ENCODE peak calls at places on chromosomes 16 and 17, in four cellular contexts. G is GM12878, H is K562, W is HepG2. Y is an unnamed sample.

GRCh38 chr16:81625544-81626152 is 153.4 kb upstream of the PLCG2 start:
- DNase-seq in G (no peak), H (peak; percentile 50), W (no peak), Y (no peak)

GRCh38 chr16:27699540-27699939 is 149.6 kb downstream of the KATNIP start:
- DNase-seq in G (no peak), H (no peak), W (no peak), Y (no peak)

GRCh38 chr17:66850692-66851091 is 15.8 kb downstream of the CACNG5 start:
- DNase-seq in G (no peak), H (no peak), W (no peak), Y (no peak)

GRCh38 chr16:68893710-68894705 is 50.7 kb downstream of the TANGO6 start:
- DNase-seq in G (no peak), H (no peak), W (peak; percentile 35), Y (peak; percentile 14)

GRCh38 chr17:51682115-51682514 is 421.8 kb downstream of the UTP18 start:
- DNase-seq in G (no peak), H (no peak), W (no peak), Y (no peak)

GRCh38 chr17:45333702-45334092 is 16.9 kb upstream of the MAP3K14 start:
- DNase-seq in G (no peak), H (no peak), W (no peak), Y (no peak)

GRCh38 chr17:73536700-73537680 is 107.3 kb downstream of the SDK2 start:
- DNase-seq in G (no peak), H (no peak), W (no peak), Y (no peak)

GRCh38 chr17:77428020-77428781 is 287.4 kb downstream of the SEC14L1 start:
- DNase-seq in G (no peak), H (no peak), W (no peak), Y (no peak)

GRCh38 chr17:48582750-48583069 is 4.6 kb upstream of the HOXB4 start:
- DNase-seq in G (no peak), H (no peak), W (no peak), Y (no peak)

GRCh38 chr17:66789961-66790421 is 44.9 kb upstream of the CACNG5 start:
- DNase-seq in G (no peak), H (no peak), W (no peak), Y (no peak)

GRCh38 chr16:50603206-50604064 is 55.2 kb downstream of the NKD1 start:
- DNase-seq in G (no peak), H (no peak), W (no peak), Y (no peak)

GRCh38 chr16:3259097-3259496 is 2.7 kb upstream of the MEFV start:
- DNase-seq in G (no peak), H (no peak), W (peak; percentile 61), Y (no peak)

GRCh38 chr16:57950382-57950781 is 20.5 kb downstream of the CNGB1 start:
- DNase-seq in G (no peak), H (no peak), W (no peak), Y (no peak)

GRCh38 chr17:13727441-13728171 is 125.9 kb upstream of the HS3ST3A1 start:
- DNase-seq in G (no peak), H (no peak), W (no peak), Y (no peak)

GRCh38 chr17:57521606-57522435 is 223.3 kb downstream of the CCDC182 start:
- DNase-seq in G (no peak), H (no peak), W (no peak), Y (no peak)

GRCh38 chr17:3732171-3732570 is 8.5 kb downstream of the HASPIN start:
- DNase-seq in G (peak; percentile 60), H (no peak), W (peak; percentile 59), Y (no peak)

GRCh38 chr17:64780096-64781012 is 118.2 kb upstream of the SMURF2 start:
- DNase-seq in G (no peak), H (no peak), W (no peak), Y (no peak)

DNA sequence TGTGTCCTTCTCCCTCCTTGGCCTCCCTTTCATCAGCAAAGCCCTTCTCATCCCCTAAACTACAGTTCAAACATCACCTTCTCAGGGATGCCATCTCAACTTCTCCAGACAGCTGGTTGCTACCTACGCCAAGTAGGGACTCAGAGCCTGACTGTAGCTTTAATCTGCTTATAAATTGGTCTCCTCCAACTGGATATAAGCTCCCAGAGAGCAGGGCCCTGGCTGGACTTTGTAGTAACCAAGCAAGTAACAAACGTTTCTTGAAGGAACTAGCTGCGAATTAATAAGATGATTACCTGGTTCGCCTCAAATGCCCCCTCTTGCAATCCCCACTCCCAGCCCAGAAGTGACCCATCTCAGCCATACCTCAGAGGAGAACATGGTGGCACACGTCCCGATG is 17.5 kb upstream of the KLHL11 start:
- DNase-seq in G (no peak), H (no peak), W (no peak), Y (no peak)
- TF ChIP-seq FOXK2 in G (no peak), H (no peak), W (no peak), Y (no peak)

GRCh38 chr17:40032322-40033320 is 17.4 kb downstream of the CSF3 start:
- DNase-seq in G (no peak), H (no peak), W (no peak), Y (no peak)

GRCh38 chr17:40031706-40032105 is 16.5 kb downstream of the CSF3 start:
- DNase-seq in G (no peak), H (peak; percentile 4), W (no peak), Y (no peak)

GRCh38 chr17:40034426-40035161 is 19.4 kb downstream of the CSF3 start:
- DNase-seq in G (no peak), H (no peak), W (no peak), Y (no peak)

GRCh38 chr17:40033339-40033738 is 18.1 kb downstream of the CSF3 start:
- DNase-seq in G (no peak), H (no peak), W (no peak), Y (no peak)

GRCh38 chr17:40035162-40035559 is 19.0 kb downstream of the MED24 start:
- DNase-seq in G (no peak), H (peak; percentile 72), W (no peak), Y (peak; percentile 76)
- TF ChIP-seq FOXM1 in G (no peak), H (no peak), W (no peak), Y (no peak)

GRCh38 chr16:83727018-83727417 is 80.8 kb upstream of the HSBP1 start:
- DNase-seq in G (no peak), H (no peak), W (no peak), Y (no peak)
- TF ChIP-seq BHLHE40 in G (no peak), H (no peak), W (no peak), Y (no peak)

DNA sequence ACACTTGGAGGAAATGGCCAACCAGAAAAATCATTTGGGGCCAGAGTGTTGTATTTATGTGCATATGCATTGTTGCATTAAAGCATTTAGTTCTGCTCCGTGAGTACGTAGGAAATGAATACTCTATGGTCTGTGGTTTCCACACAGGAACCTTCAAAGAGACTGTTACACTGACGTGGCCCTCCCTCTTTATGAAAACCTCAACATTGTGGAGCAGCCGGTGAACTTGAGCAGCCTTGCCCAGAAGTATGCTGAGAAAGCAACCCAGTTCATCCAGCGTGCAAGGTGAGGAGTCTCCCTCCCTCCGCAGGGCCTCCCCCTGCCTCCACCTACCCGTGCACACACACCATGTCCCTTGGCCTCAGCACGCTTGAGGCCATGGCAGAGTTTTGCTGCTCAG is 65.2 kb downstream of the ARSG start:
- DNase-seq in G (peak; percentile 51), H (no peak), W (no peak), Y (no peak)
- TF ChIP-seq FOXK2 in G (no peak), H (no peak), W (no peak), Y (no peak)

GRCh38 chr17:60901222-60901621 is 223.6 kb downstream of the BCAS3 start:
- DNase-seq in G (no peak), H (no peak), W (no peak), Y (no peak)

GRCh38 chr17:60899115-60899514 is 221.5 kb downstream of the BCAS3 start:
- DNase-seq in G (no peak), H (no peak), W (no peak), Y (no peak)

GRCh38 chr17:60900688-60901087 is 223.0 kb downstream of the BCAS3 start:
- DNase-seq in G (no peak), H (no peak), W (no peak), Y (no peak)

GRCh38 chr17:60902399-60902798 is 224.7 kb downstream of the BCAS3 start:
- DNase-seq in G (no peak), H (no peak), W (no peak), Y (no peak)

GRCh38 chr17:60901806-60902205 is 224.2 kb downstream of the BCAS3 start:
- DNase-seq in G (no peak), H (no peak), W (no peak), Y (no peak)
- TF ChIP-seq FOXM1 in G (no peak), H (no peak), W (no peak), Y (no peak)

Y was measured in HEK293T.